ENCODE peak calls at places on chromosomes 6 and 20, in eight cellular contexts. B is GM12892, I is stomach, V is spleen, M is breast epithelium, X is GM23338, J is upper lobe of left lung, U is SK-N-SH. T is an unnamed sample.

GRCh38 chr20:20138301-20139064 is 86.2 kb downstream of the CFAP61 start:
- DNase-seq in X (no peak), B (no peak), U (no peak), V (no peak), I (no peak), J (no peak), M (no peak), T (no peak)

GRCh38 chr6:11999245-11999644 is 12.9 kb upstream of the HIVEP1 start:
- DNase-seq in X (no peak), J (no peak), I (no peak), B (no peak), U (no peak), M (no peak), V (no peak), T (no peak)

GRCh38 chr6:133610271-133610840 is 278.6 kb upstream of the TCF21 start:
- DNase-seq in U (no peak), M (no peak), I (no peak), V (no peak), J (no peak), X (no peak), B (no peak), T (no peak)

GRCh38 chr6:12137480-12137879 is 125.4 kb downstream of the HIVEP1 start:
- DNase-seq in V (no peak), U (no peak), X (no peak), I (peak; percentile 52), J (no peak), B (no peak), M (no peak), T (no peak)

GRCh38 chr6:14948586-14949245 is 297.2 kb upstream of the JARID2 start:
- DNase-seq in I (no peak), X (no peak), J (no peak), V (no peak), B (no peak), M (no peak), U (no peak), T (no peak)

GRCh38 chr20:51597389-51598231 is 55.1 kb upstream of the NFATC2 start:
- DNase-seq in V (no peak), I (no peak), B (no peak), X (no peak), M (no peak), U (no peak), J (no peak), T (no peak)

GRCh38 chr6:43963877-43964658 is 163.2 kb downstream of the MRPL14 start:
- DNase-seq in I (no peak), U (no peak), X (no peak), V (no peak), B (no peak), J (no peak), M (peak; percentile 15), T (no peak)

GRCh38 chr20:33673115-33673410 is 1.2 kb downstream of the NECAB3 start:
- DNase-seq in U (no peak), I (no peak), B (no peak), X (no peak), J (no peak), M (no peak), V (no peak), T (no peak)

GRCh38 chr6:25942561-25943147 is 12.2 kb upstream of the SLC17A2 start:
- DNase-seq in V (no peak), M (no peak), X (peak; percentile 34), B (no peak), U (peak; percentile 25), J (no peak), I (no peak), T (no peak)

DNA sequence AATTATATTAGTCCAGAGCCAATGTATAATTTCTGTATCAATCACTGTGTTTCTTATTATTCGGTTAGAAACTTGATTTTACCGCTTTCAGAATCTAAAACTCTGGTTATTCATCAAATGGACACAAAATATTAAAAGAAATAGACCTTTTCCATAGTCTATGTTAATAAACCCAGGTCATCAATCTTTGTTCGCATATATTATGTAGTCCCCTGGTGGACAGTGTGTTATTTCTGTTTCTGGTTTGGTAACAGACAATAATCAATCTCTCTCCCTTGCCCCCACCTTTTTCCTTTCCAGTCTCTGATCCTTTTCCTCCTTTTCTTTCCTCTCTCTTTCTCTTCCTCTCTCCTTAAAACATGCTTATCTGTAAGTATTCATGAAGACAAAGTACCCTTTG is 139.0 kb downstream of the FLRT3 start:
- DNase-seq in I (no peak), X (no peak), V (no peak), J (no peak), B (no peak), M (no peak), U (no peak), T (no peak)
- TF ChIP-seq POLR2AphosphoS5 in I (no peak), X (no peak), V (no peak), J (no peak), B (no peak), M (no peak), U (no peak), T (no peak)

DNA sequence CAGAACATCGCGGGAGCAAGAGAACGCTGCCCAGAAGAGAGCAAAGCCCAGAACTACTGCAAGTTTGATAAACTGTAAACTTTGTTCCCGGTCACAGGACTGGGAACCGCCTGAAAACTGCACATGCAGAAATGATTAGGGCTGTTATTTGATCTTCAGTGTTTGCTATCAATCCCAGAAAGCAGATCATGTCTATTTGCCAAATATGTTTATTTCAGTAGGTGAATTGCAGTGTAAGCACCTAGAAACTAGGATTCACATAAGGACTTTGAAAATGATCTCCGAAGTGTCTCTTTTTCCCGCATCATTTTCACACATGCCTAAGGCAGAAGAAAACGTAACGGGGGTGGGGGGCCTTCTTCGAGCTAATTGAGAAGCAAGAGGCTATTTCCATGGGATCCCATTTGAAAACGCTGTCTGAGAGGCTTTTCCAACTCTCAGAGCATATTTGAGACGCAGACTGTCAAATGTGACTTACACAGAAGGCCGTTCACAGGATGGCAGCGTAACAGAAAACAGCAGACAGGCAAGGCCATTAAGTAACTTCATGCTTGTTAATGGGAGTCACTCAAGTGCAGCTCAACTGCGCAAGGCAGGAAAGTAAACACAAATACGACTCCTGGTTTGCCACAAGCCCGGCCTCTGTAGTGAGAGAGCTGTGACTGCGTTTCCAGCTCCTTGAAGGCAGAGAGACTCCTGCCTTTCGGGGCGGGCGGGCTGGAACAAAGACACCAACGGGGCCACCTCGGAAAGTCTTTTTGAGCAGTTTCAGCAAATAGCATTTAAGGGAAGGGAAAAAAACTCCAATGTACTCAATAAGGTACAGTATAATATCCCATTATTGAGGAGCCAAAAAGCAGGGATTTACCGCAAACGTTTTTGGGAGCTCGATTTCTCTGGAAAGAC is 144.7 kb upstream of the ZNF217 start:
- DNase-seq in M (peak; percentile 70), J (no peak), U (peak; percentile 34), V (no peak), X (peak; percentile 75), B (no peak), I (peak; percentile 85), T (no peak)
- TF ChIP-seq POLR2AphosphoS5 in M (peak; percentile 72), J (peak; percentile 27), U (no peak), V (peak; percentile 60), X (no peak), B (no peak), I (peak; percentile 89), T (peak; percentile 28)

GRCh38 chr20:41342474-41343464 is 2.1 kb downstream of the LPIN3 start:
- DNase-seq in V (peak; percentile 51), B (no peak), M (no peak), J (no peak), U (no peak), X (no peak), I (no peak), T (no peak)

GRCh38 chr20:41344477-41344876 is 3.9 kb downstream of the LPIN3 start:
- DNase-seq in X (no peak), U (peak; percentile 13), V (peak; percentile 67), B (no peak), I (no peak), J (no peak), M (peak; percentile 49), T (no peak)

GRCh38 chr20:41339957-41340326 is 679 bp upstream of the LPIN3 start:
- DNase-seq in M (peak; percentile 89), B (peak; percentile 82), U (peak; percentile 87), I (peak; percentile 96), X (peak; percentile 97), J (peak; percentile 95), V (peak; percentile 95), T (no peak)

GRCh38 chr20:41336711-41337492 is 3.7 kb upstream of the LPIN3 start:
- DNase-seq in M (no peak), J (no peak), U (no peak), B (no peak), X (no peak), I (no peak), V (no peak), T (no peak)

GRCh38 chr20:41340327-41341055 is at the start of gene LPIN3:
- DNase-seq in M (peak; percentile 95), X (peak; percentile 94), J (peak; percentile 96), I (peak; percentile 94), V (peak; percentile 82), B (no peak), U (peak; percentile 84), T (peak; percentile 97)
- TF ChIP-seq POLR2AphosphoS5 in M (no peak), X (peak; percentile 41), J (peak; percentile 35), I (peak; percentile 68), V (no peak), B (no peak), U (no peak), T (peak; percentile 75)

GRCh38 chr6:170205534-170206316 is 85.2 kb downstream of the DLL1 start:
- DNase-seq in V (no peak), M (peak; percentile 5), J (no peak), I (peak; percentile 19), B (no peak), X (no peak), U (no peak), T (peak; percentile 58)

GRCh38 chr6:170205126-170205525 is 85.8 kb downstream of the DLL1 start:
- DNase-seq in I (peak; percentile 15), X (no peak), V (peak; percentile 51), J (no peak), B (no peak), M (peak; percentile 9), U (no peak), T (peak; percentile 72)

GRCh38 chr6:170207586-170207985 is 83.3 kb downstream of the DLL1 start:
- DNase-seq in J (no peak), U (no peak), V (peak; percentile 41), X (no peak), I (peak; percentile 8), B (no peak), M (peak; percentile 10), T (peak; percentile 70)

GRCh38 chr6:170206931-170207431 is 83.9 kb downstream of the DLL1 start:
- DNase-seq in I (peak; percentile 18), U (peak; percentile 53), X (no peak), J (peak; percentile 44), M (no peak), V (peak; percentile 53), B (no peak), T (peak; percentile 56)

DNA sequence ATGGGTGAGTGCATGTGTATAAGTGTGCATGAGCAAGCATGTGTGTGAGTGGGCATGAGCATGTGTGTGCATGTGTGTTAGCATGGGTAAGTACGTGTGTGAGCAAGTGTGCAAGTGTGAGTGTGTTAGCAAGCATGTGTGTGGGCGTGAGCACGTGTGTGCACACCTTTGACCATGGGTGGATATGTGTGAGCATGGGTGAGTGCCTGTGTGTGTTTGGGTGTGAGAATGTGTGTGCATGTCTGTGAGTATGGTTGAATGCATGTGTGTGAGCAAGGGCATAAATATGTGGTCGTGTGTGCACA is 84.6 kb downstream of the DLL1 start:
- DNase-seq in I (peak; percentile 10), B (no peak), X (no peak), M (peak; percentile 10), U (no peak), V (peak; percentile 58), J (no peak), T (peak; percentile 64)
- TF ChIP-seq POLR2AphosphoS5 in I (no peak), B (no peak), X (no peak), M (no peak), U (no peak), V (no peak), J (no peak), T (no peak)

GRCh38 chr6:138543648-138544047 is 44.4 kb upstream of the NHSL1 start:
- DNase-seq in V (no peak), X (no peak), U (no peak), M (no peak), J (no peak), B (no peak), I (no peak), T (no peak)
- TF ChIP-seq POLR2AphosphoS5 in V (no peak), X (no peak), U (no peak), M (no peak), J (no peak), B (no peak), I (no peak), T (no peak)

T was measured in vagina.